ENCODE peak calls at places on chromosomes 2 and 18, in five cellular contexts. One of them, this sample, is unnamed. For H3K27me3, the result is how much of the 10 kb centered on the place peaks cover.

GRCh38 chr2:106124787-106125549 is 69.1 kb downstream of the UXS1 start:
- DNase-seq in keratinocyte: peak
- DNase-seq in psoas muscle: no peak
- DNase-seq in transverse colon: no peak
- DNase-seq in hepatocyte: peak
- DNase-seq in this sample: no peak

GRCh38 chr2:86035883-86036789 is 69.5 kb downstream of the POLR1A start:
- DNase-seq in hepatocyte: peak
- DNase-seq in keratinocyte: no peak
- DNase-seq in psoas muscle: peak
- DNase-seq in transverse colon: peak
- DNase-seq in this sample: peak

GRCh38 chr2:25324905-25325592 is 16.7 kb downstream of the DNMT3A start:
- DNase-seq in hepatocyte: no peak
- DNase-seq in transverse colon: no peak
- DNase-seq in keratinocyte: no peak
- DNase-seq in psoas muscle: peak
- DNase-seq in this sample: no peak

GRCh38 chr18:56459451-56459777 is 179.0 kb downstream of the TXNL1 start:
- DNase-seq in transverse colon: no peak
- DNase-seq in psoas muscle: no peak
- DNase-seq in keratinocyte: no peak
- DNase-seq in hepatocyte: no peak
- DNase-seq in this sample: no peak

GRCh38 chr18:55780591-55781071 is 192.6 kb upstream of the TCF4 start:
- DNase-seq in hepatocyte: no peak
- DNase-seq in psoas muscle: no peak
- DNase-seq in keratinocyte: no peak
- DNase-seq in transverse colon: no peak
- DNase-seq in this sample: no peak

GRCh38 chr18:9017170-9017899 is 85.2 kb upstream of the NDUFV2 start:
- DNase-seq in psoas muscle: peak
- DNase-seq in hepatocyte: peak
- DNase-seq in keratinocyte: peak
- DNase-seq in transverse colon: peak
- DNase-seq in this sample: peak

GRCh38 chr18:8910186-8910585 is 192.3 kb upstream of the NDUFV2 start:
- DNase-seq in transverse colon: no peak
- DNase-seq in psoas muscle: no peak
- DNase-seq in keratinocyte: no peak
- DNase-seq in hepatocyte: no peak
- DNase-seq in this sample: no peak

GRCh38 chr2:168622559-168622958 is 166.5 kb downstream of the CERS6 start:
- DNase-seq in psoas muscle: no peak
- DNase-seq in keratinocyte: no peak
- DNase-seq in hepatocyte: no peak
- DNase-seq in transverse colon: no peak
- DNase-seq in this sample: no peak

GRCh38 chr2:28346587-28346986 is 46.1 kb upstream of the FOSL2 start:
- DNase-seq in hepatocyte: peak
- DNase-seq in transverse colon: no peak
- DNase-seq in psoas muscle: peak
- DNase-seq in keratinocyte: no peak
- DNase-seq in this sample: peak

GRCh38 chr2:71905205-71905604 is 242.5 kb downstream of the CYP26B1 start:
- DNase-seq in hepatocyte: no peak
- DNase-seq in psoas muscle: no peak
- DNase-seq in keratinocyte: no peak
- DNase-seq in transverse colon: no peak
- DNase-seq in this sample: no peak

GRCh38 chr2:54456526-54457325 is 599 bp downstream of the SPTBN1 start:
- DNase-seq in psoas muscle: peak
- DNase-seq in hepatocyte: peak
- DNase-seq in keratinocyte: no peak
- DNase-seq in transverse colon: peak
- DNase-seq in this sample: no peak

GRCh38 chr18:35616664-35617423 is 35.3 kb downstream of the GALNT1 start:
- DNase-seq in transverse colon: peak
- DNase-seq in psoas muscle: no peak
- DNase-seq in keratinocyte: no peak
- DNase-seq in hepatocyte: peak
- DNase-seq in this sample: peak

GRCh38 chr2:58925676-58926081 is 684.6 kb upstream of the FANCL start:
- DNase-seq in transverse colon: no peak
- DNase-seq in hepatocyte: no peak
- DNase-seq in keratinocyte: no peak
- DNase-seq in psoas muscle: no peak
- DNase-seq in this sample: no peak

GRCh38 chr2:179410552-179411356 is 146.1 kb upstream of the SESTD1 start:
- DNase-seq in keratinocyte: peak
- DNase-seq in hepatocyte: peak
- DNase-seq in psoas muscle: peak
- DNase-seq in transverse colon: peak
- DNase-seq in this sample: no peak

GRCh38 chr2:197461073-197461472 is 7.7 kb downstream of the COQ10B start:
- DNase-seq in psoas muscle: no peak
- DNase-seq in transverse colon: no peak
- DNase-seq in keratinocyte: no peak
- DNase-seq in hepatocyte: peak
- DNase-seq in this sample: no peak

GRCh38 chr2:233061591-233062446 is 1.7 kb downstream of the INPP5D start:
- DNase-seq in hepatocyte: peak
- DNase-seq in keratinocyte: no peak
- DNase-seq in transverse colon: peak
- DNase-seq in psoas muscle: peak
- DNase-seq in this sample: peak

GRCh38 chr18:12032786-12033642 is 51.7 kb downstream of the IMPA2 start:
- DNase-seq in hepatocyte: no peak
- DNase-seq in transverse colon: no peak
- DNase-seq in keratinocyte: no peak
- DNase-seq in psoas muscle: no peak
- DNase-seq in this sample: peak

GRCh38 chr18:61502472-61502871 is 169.2 kb downstream of the CDH20 start:
- DNase-seq in psoas muscle: no peak
- DNase-seq in hepatocyte: peak
- DNase-seq in transverse colon: peak
- DNase-seq in keratinocyte: peak
- DNase-seq in this sample: no peak

GRCh38 chr2:68031546-68032160 is 31.2 kb downstream of the C1D start:
- DNase-seq in psoas muscle: no peak
- DNase-seq in keratinocyte: no peak
- DNase-seq in hepatocyte: peak
- DNase-seq in transverse colon: no peak
- DNase-seq in this sample: no peak

GRCh38 chr2:69046221-69046662 is 33.3 kb downstream of the ANTXR1 start:
- DNase-seq in transverse colon: no peak
- DNase-seq in hepatocyte: no peak
- DNase-seq in psoas muscle: no peak
- DNase-seq in keratinocyte: no peak
- DNase-seq in this sample: no peak
- H3K27ac ChIP-seq in transverse colon: no peak
- H3K27ac ChIP-seq in hepatocyte: no peak
- H3K27ac ChIP-seq in psoas muscle: no peak
- H3K27ac ChIP-seq in keratinocyte: no peak
- H3K27ac ChIP-seq in this sample: no peak

GRCh38 chr2:6794484-6794883 is 71.2 kb downstream of the CMPK2 start:
- DNase-seq in keratinocyte: no peak
- DNase-seq in hepatocyte: no peak
- DNase-seq in transverse colon: no peak
- DNase-seq in psoas muscle: no peak
- DNase-seq in this sample: no peak

GRCh38 chr2:6793913-6794312 is 71.8 kb downstream of the CMPK2 start:
- DNase-seq in transverse colon: no peak
- DNase-seq in psoas muscle: no peak
- DNase-seq in keratinocyte: no peak
- DNase-seq in hepatocyte: no peak
- DNase-seq in this sample: no peak

GRCh38 chr2:6789559-6790138 is 76.1 kb downstream of the CMPK2 start:
- DNase-seq in transverse colon: no peak
- DNase-seq in psoas muscle: no peak
- DNase-seq in keratinocyte: no peak
- DNase-seq in hepatocyte: no peak
- DNase-seq in this sample: no peak

GRCh38 chr2:6793371-6793770 is 72.3 kb downstream of the CMPK2 start:
- DNase-seq in psoas muscle: no peak
- DNase-seq in transverse colon: no peak
- DNase-seq in keratinocyte: no peak
- DNase-seq in hepatocyte: peak
- DNase-seq in this sample: no peak

GRCh38 chr2:6791682-6792081 is 74.0 kb downstream of the CMPK2 start:
- DNase-seq in transverse colon: no peak
- DNase-seq in psoas muscle: no peak
- DNase-seq in hepatocyte: no peak
- DNase-seq in keratinocyte: no peak
- DNase-seq in this sample: no peak
- TF ChIP-seq CTCF in transverse colon: no peak
- TF ChIP-seq CTCF in psoas muscle: no peak
- TF ChIP-seq CTCF in hepatocyte: no peak
- TF ChIP-seq CTCF in keratinocyte: no peak
- TF ChIP-seq CTCF in this sample: no peak

DNA sequence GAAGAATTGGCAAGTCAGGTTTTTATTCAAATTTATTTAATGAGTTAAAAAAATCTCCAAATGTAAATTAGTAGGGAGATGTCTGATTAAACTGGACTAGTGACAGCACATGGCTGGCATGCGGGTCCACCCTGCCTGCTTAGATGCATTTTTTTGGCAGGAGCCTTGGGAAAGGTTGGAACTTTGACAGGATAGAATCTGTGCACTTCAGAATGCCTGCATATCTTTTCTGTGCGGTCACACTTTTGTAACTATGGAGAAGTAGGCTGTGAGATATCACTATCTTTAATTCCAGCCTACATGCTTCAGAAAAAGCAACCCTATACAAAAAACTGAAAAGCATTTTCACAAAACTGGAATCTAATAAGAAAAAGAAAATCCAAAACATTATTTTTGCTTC is 317.8 kb downstream of the MBD2 start:
- DNase-seq in psoas muscle: no peak
- DNase-seq in hepatocyte: no peak
- DNase-seq in transverse colon: no peak
- DNase-seq in keratinocyte: no peak
- DNase-seq in this sample: no peak
- H3K27me3 ChIP-seq in psoas muscle: under half
- H3K27me3 ChIP-seq in hepatocyte: under half
- H3K27me3 ChIP-seq in transverse colon: under half
- H3K27me3 ChIP-seq in keratinocyte: under half
- H3K27me3 ChIP-seq in this sample: under half

GRCh38 chr2:199465988-199466703 is 8.4 kb upstream of the SATB2 start:
- DNase-seq in hepatocyte: no peak
- DNase-seq in keratinocyte: no peak
- DNase-seq in transverse colon: peak
- DNase-seq in psoas muscle: no peak
- DNase-seq in this sample: no peak
- H3K27ac ChIP-seq in hepatocyte: no peak
- H3K27ac ChIP-seq in keratinocyte: no peak
- H3K27ac ChIP-seq in transverse colon: peak
- H3K27ac ChIP-seq in psoas muscle: no peak
- H3K27ac ChIP-seq in this sample: no peak

GRCh38 chr2:49332415-49332814 is 178.1 kb upstream of the FSHR start:
- DNase-seq in transverse colon: no peak
- DNase-seq in psoas muscle: no peak
- DNase-seq in keratinocyte: no peak
- DNase-seq in hepatocyte: no peak
- DNase-seq in this sample: no peak
- TF ChIP-seq CTCF in transverse colon: no peak
- TF ChIP-seq CTCF in psoas muscle: no peak
- TF ChIP-seq CTCF in keratinocyte: no peak
- TF ChIP-seq CTCF in hepatocyte: no peak
- TF ChIP-seq CTCF in this sample: peak

GRCh38 chr2:118763797-118764196 is 83.7 kb downstream of the EN1 start:
- DNase-seq in psoas muscle: no peak
- DNase-seq in hepatocyte: peak
- DNase-seq in keratinocyte: no peak
- DNase-seq in transverse colon: no peak
- DNase-seq in this sample: no peak
- H3K27me3 ChIP-seq in psoas muscle: under half
- H3K27me3 ChIP-seq in hepatocyte: half or more
- H3K27me3 ChIP-seq in keratinocyte: under half
- H3K27me3 ChIP-seq in transverse colon: under half
- H3K27me3 ChIP-seq in this sample: under half

GRCh38 chr2:121255363-121255762 is 29.6 kb downstream of the TFCP2L1 start:
- DNase-seq in transverse colon: peak
- DNase-seq in keratinocyte: no peak
- DNase-seq in psoas muscle: no peak
- DNase-seq in hepatocyte: no peak
- DNase-seq in this sample: peak
- H3K27ac ChIP-seq in transverse colon: peak
- H3K27ac ChIP-seq in keratinocyte: no peak
- H3K27ac ChIP-seq in psoas muscle: no peak
- H3K27ac ChIP-seq in hepatocyte: no peak
- H3K27ac ChIP-seq in this sample: peak